ENCODE peak calls at places on chromosomes 4 and X, in ten cellular contexts. W, J, M, F, I, U, R, T, H and C are unnamed samples.

GRCh38 chrX:140701480-140701879 is 8.1 kb upstream of the LINC00632 start:
- DNase-seq in W (peak), J (no peak), M (no peak), F (peak), I (peak), U (no peak), R (no peak), T (no peak), H (no peak), C (no peak)

GRCh38 chrX:31603411-31604120 is 531.7 kb upstream of the FTHL17 start:
- DNase-seq in W (no peak), J (no peak), M (no peak), F (peak), I (peak), U (no peak), R (no peak), T (no peak), H (peak), C (no peak)

GRCh38 chr4:86033171-86033570 is 326.7 kb downstream of the MAPK10 start:
- DNase-seq in W (peak), J (no peak), M (peak), F (peak), I (peak), U (peak), R (no peak), T (no peak), H (peak), C (peak)

GRCh38 chr4:3855646-3856045 is 89.5 kb downstream of the ADRA2C start:
- DNase-seq in W (no peak), J (no peak), M (no peak), F (no peak), I (no peak), U (no peak), R (no peak), T (no peak), H (no peak), C (no peak)

GRCh38 chr4:98181815-98182214 is 38.5 kb upstream of the STPG2 start:
- DNase-seq in W (no peak), J (no peak), M (no peak), F (peak), I (peak), U (no peak), R (no peak), T (no peak), H (no peak), C (no peak)

GRCh38 chr4:83629945-83630684 is 94.2 kb downstream of the GPAT3 start:
- DNase-seq in W (peak), J (no peak), M (peak), F (peak), I (peak), U (peak), R (peak), T (no peak), H (no peak), C (peak)

GRCh38 chr4:84498203-84499026 is 677 bp downstream of the NKX6-1 start:
- DNase-seq in W (peak), J (no peak), M (peak), F (peak), I (peak), U (no peak), R (no peak), T (no peak), H (no peak), C (no peak)

GRCh38 chr4:140153419-140153743 is 603 bp downstream of the MAML3 start:
- DNase-seq in W (no peak), J (no peak), M (no peak), F (no peak), I (no peak), U (no peak), R (no peak), T (no peak), H (no peak), C (no peak)

GRCh38 chr4:55947912-55948725 is 626 bp upstream of the CEP135 start:
- DNase-seq in W (peak), J (peak), M (peak), F (peak), I (peak), U (no peak), R (peak), T (peak), H (peak), C (peak)

GRCh38 chr4:137994858-137995257 is 247.3 kb downstream of the SLC7A11 start:
- DNase-seq in W (no peak), J (no peak), M (peak), F (peak), I (peak), U (no peak), R (no peak), T (no peak), H (peak), C (no peak)

GRCh38 chrX:120794525-120794975 is 81.1 kb downstream of the CT47B1 start:
- DNase-seq in W (peak), J (no peak), M (no peak), F (peak), I (peak), U (no peak), R (no peak), T (no peak), H (no peak), C (no peak)

GRCh38 chr4:72631296-72631695 is 62.3 kb upstream of the ADAMTS3 start:
- DNase-seq in W (peak), J (no peak), M (peak), F (peak), I (peak), U (peak), R (peak), T (no peak), H (peak), C (peak)

GRCh38 chrX:24231169-24231568 is 81.6 kb downstream of the ZFX start:
- DNase-seq in W (peak), J (no peak), M (peak), F (peak), I (peak), U (no peak), R (peak), T (no peak), H (no peak), C (peak)

GRCh38 chr4:134201216-134202098 is at the start of gene PABPC4L:
- DNase-seq in W (peak), J (no peak), M (peak), F (peak), I (peak), U (peak), R (no peak), T (no peak), H (peak), C (peak)

GRCh38 chr4:21184788-21185187 is 484.5 kb downstream of the PACRGL start:
- DNase-seq in W (peak), J (no peak), M (no peak), F (no peak), I (no peak), U (no peak), R (no peak), T (no peak), H (no peak), C (no peak)

GRCh38 chr4:137997496-137997895 is 244.7 kb downstream of the SLC7A11 start:
- DNase-seq in W (no peak), J (no peak), M (no peak), F (no peak), I (no peak), U (no peak), R (no peak), T (no peak), H (no peak), C (no peak)

GRCh38 chrX:100973411-100973810 is 3.9 kb downstream of the ARL13A start:
- DNase-seq in W (peak), J (no peak), M (peak), F (peak), I (peak), U (no peak), R (no peak), T (no peak), H (no peak), C (no peak)

GRCh38 chr4:38950159-38950558 is 82.0 kb downstream of the TMEM156 start:
- DNase-seq in W (no peak), J (no peak), M (no peak), F (peak), I (no peak), U (no peak), R (no peak), T (no peak), H (no peak), C (peak)

GRCh38 chrX:29136904-29137303 is 549.7 kb downstream of the IL1RAPL1 start:
- DNase-seq in W (no peak), J (no peak), M (no peak), F (no peak), I (no peak), U (no peak), R (no peak), T (no peak), H (no peak), C (no peak)

GRCh38 chrX:57453901-57454300 is 137.9 kb upstream of the ZXDB start:
- DNase-seq in W (peak), J (no peak), M (no peak), F (peak), I (no peak), U (no peak), R (no peak), T (peak), H (no peak), C (no peak)

GRCh38 chr4:136329042-136329662 is 1203.1 kb downstream of the PCDH18 start:
- DNase-seq in W (peak), J (no peak), M (no peak), F (peak), I (no peak), U (no peak), R (no peak), T (no peak), H (no peak), C (no peak)

GRCh38 chrX:136262241-136262640 is 11.0 kb upstream of the MAP7D3 start:
- DNase-seq in W (no peak), J (no peak), M (no peak), F (peak), I (no peak), U (no peak), R (no peak), T (no peak), H (no peak), C (no peak)

GRCh38 chrX:107574054-107574683 is 54.1 kb upstream of the PRPS1 start:
- DNase-seq in W (peak), J (no peak), M (peak), F (peak), I (peak), U (no peak), R (no peak), T (no peak), H (no peak), C (no peak)

GRCh38 chrX:148417934-148418333 is 82.5 kb upstream of the AFF2 start:
- DNase-seq in W (no peak), J (no peak), M (no peak), F (no peak), I (peak), U (no peak), R (no peak), T (no peak), H (no peak), C (peak)

GRCh38 chr4:87058272-87059073 is 123.7 kb downstream of the AFF1 start:
- DNase-seq in W (peak), J (no peak), M (no peak), F (peak), I (no peak), U (no peak), R (no peak), T (no peak), H (no peak), C (no peak)

GRCh38 chrX:29535212-29536162 is 679.9 kb upstream of the MAGEB2 start:
- DNase-seq in W (peak), J (no peak), M (no peak), F (peak), I (peak), U (no peak), R (no peak), T (no peak), H (peak), C (no peak)

GRCh38 chr4:163269874-163270273 is 62.5 kb downstream of the NPY1R start:
- DNase-seq in W (no peak), J (no peak), M (no peak), F (no peak), I (no peak), U (no peak), R (no peak), T (no peak), H (no peak), C (no peak)

GRCh38 chrX:31708116-31708515 is 636.3 kb upstream of the FTHL17 start:
- DNase-seq in W (no peak), J (no peak), M (no peak), F (peak), I (peak), U (no peak), R (no peak), T (no peak), H (no peak), C (no peak)

GRCh38 chrX:9356846-9357245 is 108.0 kb upstream of the TBL1X start:
- DNase-seq in W (peak), J (no peak), M (no peak), F (no peak), I (no peak), U (no peak), R (no peak), T (no peak), H (no peak), C (no peak)

DNA sequence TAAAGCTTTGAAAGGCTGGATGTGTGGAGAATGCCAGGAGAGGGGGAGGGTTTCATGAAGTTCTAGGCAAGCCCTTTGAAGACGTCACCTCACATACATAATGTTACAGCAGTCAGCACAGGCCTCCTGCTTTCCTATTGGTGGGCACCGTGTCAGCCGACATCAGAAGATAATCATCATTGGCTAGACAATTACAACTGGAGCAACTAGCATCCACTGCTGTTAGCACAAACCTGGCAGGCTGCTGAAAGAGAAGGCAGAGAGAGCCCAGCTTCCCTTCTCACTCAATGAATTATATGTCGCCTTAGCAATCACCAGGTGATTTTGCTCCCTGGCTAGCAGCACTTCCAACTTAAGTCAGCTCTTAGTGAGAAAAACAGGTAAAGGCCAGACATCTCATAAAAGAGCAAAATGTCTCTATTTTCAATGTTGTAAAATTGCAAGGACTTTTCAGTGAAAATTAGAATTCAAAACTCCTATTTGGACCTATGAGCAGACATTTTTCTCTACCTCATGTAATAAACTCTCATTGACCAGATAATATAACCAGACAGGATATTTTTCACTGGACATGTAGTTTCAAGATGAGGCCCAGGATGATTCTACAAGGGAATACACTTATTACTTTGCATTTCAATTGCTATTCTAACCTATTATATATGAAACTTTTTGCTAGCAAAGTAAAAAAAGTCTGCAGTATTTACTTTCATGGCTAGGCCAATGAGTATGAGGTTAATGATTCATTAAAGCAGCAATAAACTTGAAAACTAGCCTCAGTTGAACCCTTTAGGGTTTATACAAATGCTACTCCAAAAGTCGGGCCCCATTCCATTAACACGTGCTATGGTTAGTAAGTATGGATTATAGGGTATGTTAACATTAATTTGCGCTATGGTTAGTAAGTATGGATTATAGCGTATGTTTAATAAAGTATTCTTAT is 4.3 kb downstream of the ELOVL6 start:
- DNase-seq in W (peak), J (peak), M (peak), F (peak), I (peak), U (peak), R (peak), T (peak), H (peak), C (peak)
- H3K4me3 ChIP-seq in W (no peak), J (no peak), M (no peak), F (no peak), I (no peak), U (no peak), R (no peak), T (peak), H (no peak), C (no peak)

GRCh38 chr4:151627491-151627890 is 133.3 kb downstream of the GATB start:
- DNase-seq in W (peak), J (no peak), M (peak), F (no peak), I (peak), U (no peak), R (no peak), T (no peak), H (no peak), C (peak)
- H3K4me3 ChIP-seq in W (no peak), J (no peak), M (no peak), F (no peak), I (no peak), U (no peak), R (no peak), T (no peak), H (no peak), C (no peak)

DNA sequence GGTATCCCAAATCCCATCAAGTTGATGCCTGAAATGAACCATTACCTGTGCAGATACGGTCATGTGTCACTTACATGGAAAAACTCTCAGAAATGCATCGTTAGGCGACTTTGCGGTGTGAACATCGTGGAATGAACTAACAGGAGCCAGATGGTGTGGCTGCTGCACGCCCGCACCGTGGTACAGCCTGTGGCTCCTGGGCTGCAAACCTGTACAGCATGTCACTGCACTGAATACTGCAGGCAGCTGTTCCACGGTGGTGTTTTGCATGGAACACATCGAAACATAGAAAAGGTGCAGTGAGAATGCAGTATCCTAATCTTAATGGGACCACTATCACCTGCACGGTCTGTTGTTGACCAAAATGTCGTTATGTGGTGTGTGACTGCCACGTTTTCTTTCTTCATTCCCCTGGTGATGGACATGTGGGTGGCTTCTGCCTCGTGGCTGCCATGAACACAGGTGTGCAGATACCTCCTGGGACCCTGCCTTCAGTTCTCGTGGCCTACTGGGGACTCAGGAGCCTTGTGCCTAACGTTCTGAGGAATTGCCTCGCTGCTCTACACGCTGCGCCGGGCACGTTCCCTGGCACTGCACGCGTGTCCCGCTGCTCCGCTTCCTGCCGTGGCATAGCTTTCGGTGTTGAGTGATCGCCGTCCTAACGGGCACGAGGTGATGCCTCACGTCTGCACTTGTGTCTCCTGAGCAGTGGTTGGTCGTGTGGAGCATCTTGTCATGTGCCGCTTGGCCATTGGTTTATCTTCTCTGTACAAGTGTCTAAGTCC is 18.5 kb downstream of the MAEA start:
- DNase-seq in W (no peak), J (no peak), M (no peak), F (no peak), I (no peak), U (no peak), R (no peak), T (no peak), H (no peak), C (no peak)
- H3K4me3 ChIP-seq in W (no peak), J (no peak), M (no peak), F (no peak), I (no peak), U (no peak), R (no peak), T (no peak), H (no peak), C (no peak)

GRCh38 chr4:74319506-74319905 is 11.2 kb downstream of the EPGN start:
- DNase-seq in W (peak), J (no peak), M (no peak), F (no peak), I (no peak), U (no peak), R (no peak), T (no peak), H (no peak), C (no peak)

GRCh38 chr4:74317616-74318256 is 9.5 kb downstream of the EPGN start:
- DNase-seq in W (no peak), J (no peak), M (no peak), F (no peak), I (no peak), U (no peak), R (no peak), T (no peak), H (no peak), C (peak)

GRCh38 chr4:74324262-74324661 is 16.0 kb downstream of the EPGN start:
- DNase-seq in W (no peak), J (no peak), M (no peak), F (no peak), I (no peak), U (no peak), R (no peak), T (no peak), H (no peak), C (no peak)

GRCh38 chr4:74318270-74318669 is 10.0 kb downstream of the EPGN start:
- DNase-seq in W (no peak), J (no peak), M (no peak), F (no peak), I (no peak), U (no peak), R (no peak), T (no peak), H (no peak), C (no peak)

GRCh38 chr4:74320559-74321118 is 12.4 kb downstream of the EPGN start:
- DNase-seq in W (peak), J (no peak), M (peak), F (peak), I (peak), U (no peak), R (peak), T (peak), H (peak), C (peak)
- H3K4me3 ChIP-seq in W (peak), J (no peak), M (no peak), F (peak), I (no peak), U (no peak), R (no peak), T (no peak), H (no peak), C (no peak)

GRCh38 chrX:53714580-53715335 is 28.2 kb upstream of the HUWE1 start:
- DNase-seq in W (peak), J (peak), M (peak), F (peak), I (peak), U (no peak), R (peak), T (peak), H (peak), C (peak)
- H3K4me3 ChIP-seq in W (peak), J (peak), M (no peak), F (no peak), I (no peak), U (no peak), R (no peak), T (peak), H (no peak), C (no peak)